ENCODE peak calls at places on chromosomes 12 and 14, in eight cellular contexts. One of them, this sample, is unnamed. For H3K27me3 and H3K4me1, the result is how much of the 10 kb centered on the place peaks cover.

GRCh38 chr14:69088523-69089445 is 64.1 kb downstream of the DCAF5 start:
- DNase-seq in cardiac muscle cell: no peak
- DNase-seq in pancreas: no peak
- DNase-seq in neuronal stem cell: no peak
- DNase-seq in left ventricle myocardium inferior: no peak
- DNase-seq in small intestine: no peak
- DNase-seq in IMR-90: peak
- DNase-seq in CD8-positive, alpha-beta T cell: no peak
- DNase-seq in this sample: no peak

GRCh38 chr12:48002773-48003218 is 1.5 kb downstream of the COL2A1 start:
- DNase-seq in left ventricle myocardium inferior: no peak
- DNase-seq in IMR-90: peak
- DNase-seq in pancreas: no peak
- DNase-seq in cardiac muscle cell: peak
- DNase-seq in CD8-positive, alpha-beta T cell: no peak
- DNase-seq in small intestine: no peak
- DNase-seq in neuronal stem cell: no peak
- DNase-seq in this sample: no peak

GRCh38 chr12:108009442-108009841 is 119.6 kb upstream of the WSCD2 start:
- DNase-seq in pancreas: no peak
- DNase-seq in cardiac muscle cell: no peak
- DNase-seq in left ventricle myocardium inferior: no peak
- DNase-seq in neuronal stem cell: no peak
- DNase-seq in CD8-positive, alpha-beta T cell: no peak
- DNase-seq in small intestine: no peak
- DNase-seq in IMR-90: no peak
- DNase-seq in this sample: no peak

GRCh38 chr12:101877816-101878811 is 734 bp downstream of the DRAM1 start:
- DNase-seq in neuronal stem cell: no peak
- DNase-seq in CD8-positive, alpha-beta T cell: no peak
- DNase-seq in cardiac muscle cell: peak
- DNase-seq in left ventricle myocardium inferior: peak
- DNase-seq in small intestine: peak
- DNase-seq in IMR-90: no peak
- DNase-seq in pancreas: peak
- DNase-seq in this sample: no peak

GRCh38 chr12:62737201-62737600 is 197.7 kb downstream of the PPM1H start:
- DNase-seq in small intestine: no peak
- DNase-seq in cardiac muscle cell: no peak
- DNase-seq in CD8-positive, alpha-beta T cell: no peak
- DNase-seq in left ventricle myocardium inferior: no peak
- DNase-seq in IMR-90: no peak
- DNase-seq in neuronal stem cell: no peak
- DNase-seq in pancreas: no peak
- DNase-seq in this sample: no peak

GRCh38 chr12:47808574-47809380 is 10.9 kb downstream of the HDAC7 start:
- DNase-seq in neuronal stem cell: no peak
- DNase-seq in CD8-positive, alpha-beta T cell: peak
- DNase-seq in IMR-90: peak
- DNase-seq in small intestine: no peak
- DNase-seq in left ventricle myocardium inferior: no peak
- DNase-seq in cardiac muscle cell: no peak
- DNase-seq in pancreas: peak
- DNase-seq in this sample: no peak

GRCh38 chr12:65195387-65196055 is 26.1 kb downstream of the LEMD3 start:
- DNase-seq in pancreas: no peak
- DNase-seq in small intestine: no peak
- DNase-seq in CD8-positive, alpha-beta T cell: no peak
- DNase-seq in IMR-90: no peak
- DNase-seq in cardiac muscle cell: no peak
- DNase-seq in left ventricle myocardium inferior: no peak
- DNase-seq in neuronal stem cell: no peak
- DNase-seq in this sample: no peak

GRCh38 chr12:22672951-22673350 is 48.0 kb downstream of the ETNK1 start:
- DNase-seq in cardiac muscle cell: no peak
- DNase-seq in CD8-positive, alpha-beta T cell: no peak
- DNase-seq in small intestine: no peak
- DNase-seq in neuronal stem cell: no peak
- DNase-seq in IMR-90: peak
- DNase-seq in pancreas: no peak
- DNase-seq in left ventricle myocardium inferior: no peak
- DNase-seq in this sample: no peak

GRCh38 chr12:71732357-71732712 is 22.3 kb upstream of the RAB21 start:
- DNase-seq in left ventricle myocardium inferior: no peak
- DNase-seq in neuronal stem cell: no peak
- DNase-seq in pancreas: no peak
- DNase-seq in IMR-90: no peak
- DNase-seq in CD8-positive, alpha-beta T cell: no peak
- DNase-seq in small intestine: no peak
- DNase-seq in cardiac muscle cell: no peak
- DNase-seq in this sample: no peak

GRCh38 chr12:67068204-67068731 is 200.9 kb upstream of the CAND1 start:
- DNase-seq in neuronal stem cell: peak
- DNase-seq in left ventricle myocardium inferior: no peak
- DNase-seq in small intestine: peak
- DNase-seq in cardiac muscle cell: peak
- DNase-seq in IMR-90: no peak
- DNase-seq in CD8-positive, alpha-beta T cell: no peak
- DNase-seq in pancreas: no peak
- DNase-seq in this sample: no peak

GRCh38 chr14:78836777-78837176 is 666.6 kb downstream of the NRXN3 start:
- DNase-seq in pancreas: peak
- DNase-seq in small intestine: peak
- DNase-seq in left ventricle myocardium inferior: no peak
- DNase-seq in IMR-90: peak
- DNase-seq in CD8-positive, alpha-beta T cell: no peak
- DNase-seq in neuronal stem cell: peak
- DNase-seq in cardiac muscle cell: peak
- DNase-seq in this sample: no peak

GRCh38 chr12:54220092-54220557 is 31.3 kb upstream of the SMUG1 start:
- DNase-seq in pancreas: peak
- DNase-seq in cardiac muscle cell: peak
- DNase-seq in neuronal stem cell: peak
- DNase-seq in IMR-90: peak
- DNase-seq in CD8-positive, alpha-beta T cell: peak
- DNase-seq in left ventricle myocardium inferior: peak
- DNase-seq in small intestine: peak
- DNase-seq in this sample: peak

GRCh38 chr14:105292810-105293711 is 7.7 kb downstream of the BRF1 start:
- DNase-seq in left ventricle myocardium inferior: no peak
- DNase-seq in pancreas: no peak
- DNase-seq in cardiac muscle cell: no peak
- DNase-seq in small intestine: no peak
- DNase-seq in CD8-positive, alpha-beta T cell: no peak
- DNase-seq in neuronal stem cell: no peak
- DNase-seq in IMR-90: no peak
- DNase-seq in this sample: no peak

GRCh38 chr14:95078841-95079240 is 78.5 kb downstream of the DICER1 start:
- DNase-seq in left ventricle myocardium inferior: no peak
- DNase-seq in neuronal stem cell: no peak
- DNase-seq in pancreas: no peak
- DNase-seq in IMR-90: no peak
- DNase-seq in CD8-positive, alpha-beta T cell: no peak
- DNase-seq in cardiac muscle cell: peak
- DNase-seq in small intestine: no peak
- DNase-seq in this sample: no peak

GRCh38 chr12:2192231-2192630 is 139.4 kb downstream of the CACNA1C start:
- DNase-seq in cardiac muscle cell: no peak
- DNase-seq in CD8-positive, alpha-beta T cell: no peak
- DNase-seq in left ventricle myocardium inferior: no peak
- DNase-seq in small intestine: no peak
- DNase-seq in neuronal stem cell: no peak
- DNase-seq in IMR-90: no peak
- DNase-seq in pancreas: no peak
- DNase-seq in this sample: no peak

GRCh38 chr14:91827746-91828145 is 39.6 kb downstream of the TC2N start:
- DNase-seq in cardiac muscle cell: no peak
- DNase-seq in neuronal stem cell: no peak
- DNase-seq in small intestine: no peak
- DNase-seq in pancreas: no peak
- DNase-seq in CD8-positive, alpha-beta T cell: no peak
- DNase-seq in left ventricle myocardium inferior: no peak
- DNase-seq in IMR-90: no peak
- DNase-seq in this sample: no peak

GRCh38 chr12:51392556-51393237 is 1.5 kb upstream of the GALNT6 start:
- DNase-seq in cardiac muscle cell: no peak
- DNase-seq in IMR-90: no peak
- DNase-seq in small intestine: peak
- DNase-seq in neuronal stem cell: peak
- DNase-seq in left ventricle myocardium inferior: no peak
- DNase-seq in pancreas: no peak
- DNase-seq in CD8-positive, alpha-beta T cell: no peak
- DNase-seq in this sample: no peak

GRCh38 chr14:81516941-81517797 is 16.5 kb downstream of the SEL1L start:
- DNase-seq in small intestine: no peak
- DNase-seq in IMR-90: peak
- DNase-seq in cardiac muscle cell: peak
- DNase-seq in CD8-positive, alpha-beta T cell: no peak
- DNase-seq in neuronal stem cell: no peak
- DNase-seq in left ventricle myocardium inferior: no peak
- DNase-seq in pancreas: no peak
- DNase-seq in this sample: no peak

DNA sequence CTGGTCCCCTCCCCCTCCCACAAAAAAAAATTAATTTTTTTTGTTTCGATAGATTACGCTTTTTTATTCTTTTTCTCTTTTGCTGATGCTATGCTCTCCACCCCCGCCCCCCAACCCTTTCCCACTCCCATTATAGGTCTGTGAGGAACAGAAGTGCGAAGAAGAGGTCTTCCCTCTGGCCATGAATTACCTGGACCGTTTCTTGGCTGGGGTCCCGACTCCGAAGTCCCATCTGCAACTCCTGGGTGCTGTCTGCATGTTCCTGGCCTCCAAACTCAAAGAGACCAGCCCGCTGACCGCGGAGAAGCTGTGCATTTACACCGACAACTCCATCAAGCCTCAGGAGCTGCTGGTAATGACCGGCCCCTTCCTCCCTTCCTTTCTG is 2.3 kb downstream of the CCND2 start:
- DNase-seq in pancreas: peak
- DNase-seq in IMR-90: no peak
- DNase-seq in left ventricle myocardium inferior: no peak
- DNase-seq in neuronal stem cell: no peak
- DNase-seq in cardiac muscle cell: no peak
- DNase-seq in small intestine: peak
- DNase-seq in CD8-positive, alpha-beta T cell: no peak
- DNase-seq in this sample: no peak
- H3K27me3 ChIP-seq in pancreas: under half
- H3K27me3 ChIP-seq in IMR-90: half or more
- H3K27me3 ChIP-seq in left ventricle myocardium inferior: under half
- H3K27me3 ChIP-seq in neuronal stem cell: under half
- H3K27me3 ChIP-seq in cardiac muscle cell: under half
- H3K27me3 ChIP-seq in small intestine: under half
- H3K27me3 ChIP-seq in CD8-positive, alpha-beta T cell: under half
- H3K27me3 ChIP-seq in this sample: under half

GRCh38 chr12:122983789-122984515 is 3.5 kb downstream of the ARL6IP4 start:
- DNase-seq in left ventricle myocardium inferior: no peak
- DNase-seq in pancreas: peak
- DNase-seq in small intestine: no peak
- DNase-seq in IMR-90: no peak
- DNase-seq in neuronal stem cell: no peak
- DNase-seq in cardiac muscle cell: no peak
- DNase-seq in CD8-positive, alpha-beta T cell: no peak
- DNase-seq in this sample: no peak

GRCh38 chr12:122985590-122986257 is 5.2 kb downstream of the ARL6IP4 start:
- DNase-seq in neuronal stem cell: no peak
- DNase-seq in IMR-90: no peak
- DNase-seq in cardiac muscle cell: no peak
- DNase-seq in CD8-positive, alpha-beta T cell: no peak
- DNase-seq in pancreas: peak
- DNase-seq in small intestine: no peak
- DNase-seq in left ventricle myocardium inferior: no peak
- DNase-seq in this sample: no peak

GRCh38 chr12:122982963-122983788 is 2.7 kb downstream of the ARL6IP4 start:
- DNase-seq in pancreas: peak
- DNase-seq in CD8-positive, alpha-beta T cell: no peak
- DNase-seq in IMR-90: no peak
- DNase-seq in neuronal stem cell: no peak
- DNase-seq in left ventricle myocardium inferior: no peak
- DNase-seq in cardiac muscle cell: no peak
- DNase-seq in small intestine: no peak
- DNase-seq in this sample: no peak

GRCh38 chr12:122986258-122986871 is 5.9 kb downstream of the ARL6IP4 start:
- DNase-seq in left ventricle myocardium inferior: no peak
- DNase-seq in small intestine: no peak
- DNase-seq in cardiac muscle cell: no peak
- DNase-seq in IMR-90: no peak
- DNase-seq in CD8-positive, alpha-beta T cell: no peak
- DNase-seq in pancreas: no peak
- DNase-seq in neuronal stem cell: no peak
- DNase-seq in this sample: no peak

GRCh38 chr12:122984612-122985358 is 4.3 kb downstream of the ARL6IP4 start:
- DNase-seq in CD8-positive, alpha-beta T cell: no peak
- DNase-seq in left ventricle myocardium inferior: peak
- DNase-seq in neuronal stem cell: no peak
- DNase-seq in small intestine: no peak
- DNase-seq in IMR-90: no peak
- DNase-seq in pancreas: peak
- DNase-seq in cardiac muscle cell: no peak
- DNase-seq in this sample: no peak
- H3K4me1 ChIP-seq in CD8-positive, alpha-beta T cell: under half
- H3K4me1 ChIP-seq in left ventricle myocardium inferior: half or more
- H3K4me1 ChIP-seq in neuronal stem cell: under half
- H3K4me1 ChIP-seq in small intestine: under half
- H3K4me1 ChIP-seq in IMR-90: under half
- H3K4me1 ChIP-seq in pancreas: under half
- H3K4me1 ChIP-seq in cardiac muscle cell: under half
- H3K4me1 ChIP-seq in this sample: under half

DNA sequence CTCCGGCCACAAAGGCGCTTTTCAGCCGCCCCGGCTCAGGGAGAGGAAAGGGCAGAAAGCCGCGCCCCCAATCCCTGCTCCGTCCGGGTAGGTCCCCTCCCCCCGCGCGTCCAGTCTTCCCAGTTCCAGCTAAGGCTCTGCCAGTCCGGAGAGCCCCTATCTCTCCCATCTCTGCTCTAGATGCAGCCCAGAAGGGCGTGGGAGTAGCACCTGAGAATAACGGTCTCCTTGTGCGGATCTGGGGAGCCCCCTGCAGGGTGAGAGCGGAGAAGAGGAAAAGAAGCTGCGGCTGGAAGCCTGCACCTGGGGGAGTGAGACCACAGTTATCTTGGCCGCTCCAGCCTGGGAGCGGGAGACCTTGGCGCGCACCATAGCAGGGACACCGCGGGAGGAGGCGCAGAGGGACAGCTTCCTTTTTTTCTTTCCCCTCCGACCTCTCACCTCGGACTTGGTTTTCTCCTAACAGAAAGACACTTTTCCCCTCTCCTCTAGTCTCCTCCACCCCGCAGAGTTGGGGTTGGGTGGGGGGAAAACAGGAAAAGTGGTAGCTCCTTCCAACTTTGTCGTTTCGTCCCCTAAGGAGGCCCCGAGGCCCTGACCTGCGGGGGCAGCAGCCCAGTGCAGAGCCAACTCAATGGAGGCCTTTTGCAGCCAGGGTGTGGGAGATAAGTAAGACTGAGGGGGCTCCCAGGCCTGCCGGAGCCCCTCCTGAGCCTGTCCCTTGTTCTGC is 2.4 kb downstream of the DHH start:
- DNase-seq in cardiac muscle cell: peak
- DNase-seq in neuronal stem cell: peak
- DNase-seq in small intestine: no peak
- DNase-seq in left ventricle myocardium inferior: peak
- DNase-seq in CD8-positive, alpha-beta T cell: peak
- DNase-seq in pancreas: no peak
- DNase-seq in IMR-90: peak
- DNase-seq in this sample: no peak
- H3K4me3 ChIP-seq in cardiac muscle cell: peak
- H3K4me3 ChIP-seq in neuronal stem cell: peak
- H3K4me3 ChIP-seq in small intestine: no peak
- H3K4me3 ChIP-seq in left ventricle myocardium inferior: peak
- H3K4me3 ChIP-seq in CD8-positive, alpha-beta T cell: no peak
- H3K4me3 ChIP-seq in pancreas: peak
- H3K4me3 ChIP-seq in IMR-90: peak
- H3K4me3 ChIP-seq in this sample: peak

GRCh38 chr14:56816575-56817391 is 6.5 kb upstream of the OTX2 start:
- DNase-seq in left ventricle myocardium inferior: no peak
- DNase-seq in cardiac muscle cell: peak
- DNase-seq in CD8-positive, alpha-beta T cell: no peak
- DNase-seq in IMR-90: no peak
- DNase-seq in neuronal stem cell: no peak
- DNase-seq in small intestine: no peak
- DNase-seq in pancreas: no peak
- DNase-seq in this sample: no peak
- H3K27me3 ChIP-seq in left ventricle myocardium inferior: half or more
- H3K27me3 ChIP-seq in cardiac muscle cell: half or more
- H3K27me3 ChIP-seq in CD8-positive, alpha-beta T cell: under half
- H3K27me3 ChIP-seq in IMR-90: half or more
- H3K27me3 ChIP-seq in neuronal stem cell: under half
- H3K27me3 ChIP-seq in small intestine: under half
- H3K27me3 ChIP-seq in pancreas: under half
- H3K27me3 ChIP-seq in this sample: half or more

This sample was measured in upper lobe of right lung.